ENCODE peak calls at places on chromosomes 6 and 20, in five cellular contexts. N is uterus, I is hepatic stellate cell, Y is endothelial cell of umbilical vein, G is GM23338. R is an unnamed sample.

GRCh38 chr6:127451388-127451787 is 7.8 kb downstream of the KIAA0408 start:
- DNase-seq in N (no peak), I (no peak), Y (no peak), G (no peak), R (no peak)

GRCh38 chr20:45629496-45630100 is at the start of gene WFDC10A:
- DNase-seq in N (no peak), I (peak; percentile 33), Y (peak; percentile 23), G (peak; percentile 90), R (peak; percentile 53)

GRCh38 chr20:35006531-35006971 is 50.9 kb downstream of the MYH7B start:
- DNase-seq in N (peak; percentile 3), I (no peak), Y (no peak), G (no peak), R (no peak)

GRCh38 chr6:161135695-161136591 is 137.9 kb downstream of the AGPAT4 start:
- DNase-seq in N (no peak), I (no peak), Y (no peak), G (no peak), R (no peak)

GRCh38 chr6:116386581-116387299 is 16.0 kb downstream of the DSE start:
- DNase-seq in N (no peak), I (no peak), Y (peak; percentile 17), G (no peak), R (no peak)

GRCh38 chr6:116223355-116223754 is 30.5 kb downstream of the TSPYL4 start:
- DNase-seq in N (no peak), I (no peak), Y (no peak), G (peak; percentile 42), R (no peak)

GRCh38 chr20:51810155-51811039 is 8.1 kb upstream of the SALL4 start:
- DNase-seq in N (no peak), I (no peak), Y (no peak), G (peak; percentile 60), R (no peak)

GRCh38 chr20:10954137-10954840 is 280.5 kb upstream of the JAG1 start:
- DNase-seq in N (no peak), I (no peak), Y (no peak), G (no peak), R (no peak)

GRCh38 chr20:48839518-48839917 is 11.7 kb upstream of the PREX1 start:
- DNase-seq in N (no peak), I (no peak), Y (no peak), G (peak; percentile 75), R (no peak)

GRCh38 chr6:89567635-89568390 is 70.7 kb downstream of the LYRM2 start:
- DNase-seq in N (no peak), I (no peak), Y (no peak), G (no peak), R (no peak)